ENCODE peak calls at places on chromosomes 6 and 20, in six cellular contexts. F is neural crest cell, G is mammary epithelial cell, I is heart left ventricle, M is B cell, A is lower leg skin. R is an unnamed sample.

GRCh38 chr6:152124432-152125074 is 317.1 kb downstream of the ESR1 start:
- DNase-seq in F (no peak), G (peak; percentile 49), A (no peak), I (no peak), M (peak; percentile 51), R (peak; percentile 62)

GRCh38 chr6:129281173-129281796 is 398.3 kb downstream of the LAMA2 start:
- DNase-seq in I (no peak), G (no peak), M (no peak), A (no peak), F (no peak), R (no peak)

GRCh38 chr20:39855799-39856198 is 833.2 kb downstream of the MAFB start:
- DNase-seq in I (no peak), M (no peak), F (no peak), G (no peak), A (no peak), R (no peak)

GRCh38 chr6:165844232-165844631 is 181.2 kb upstream of the PDE10A start:
- DNase-seq in A (no peak), G (no peak), F (no peak), M (no peak), I (no peak), R (no peak)

GRCh38 chr20:33162753-33163152 is 5.2 kb upstream of the BPIFA2 start:
- DNase-seq in A (no peak), I (no peak), M (no peak), G (no peak), F (no peak), R (peak; percentile 34)

GRCh38 chr6:42294759-42295158 is 77.1 kb upstream of the MRPS10 start:
- DNase-seq in F (no peak), A (no peak), M (no peak), G (peak; percentile 98), I (no peak), R (no peak)

GRCh38 chr6:159821726-159822125 is 21.6 kb downstream of the PNLDC1 start:
- DNase-seq in I (no peak), A (no peak), M (no peak), G (no peak), F (no peak), R (no peak)

GRCh38 chr6:31541059-31541657 is 645 bp downstream of the DDX39B start:
- DNase-seq in A (peak; percentile 64), M (peak; percentile 51), F (no peak), G (peak; percentile 69), I (peak; percentile 48), R (peak; percentile 60)

GRCh38 chr6:53694800-53695394 is 29.3 kb upstream of the KLHL31 start:
- DNase-seq in M (no peak), A (no peak), I (no peak), G (no peak), F (no peak), R (no peak)

GRCh38 chr6:33929575-33930288 is 125.9 kb upstream of the MLN start:
- DNase-seq in G (no peak), M (no peak), I (no peak), A (no peak), F (no peak), R (no peak)

GRCh38 chr20:8983478-8984345 is 85.2 kb upstream of the PLCB4 start:
- DNase-seq in I (no peak), M (no peak), G (no peak), F (no peak), A (no peak), R (no peak)

GRCh38 chr6:155586036-155586557 is 130.5 kb upstream of the NOX3 start:
- DNase-seq in F (no peak), G (no peak), M (no peak), A (no peak), I (no peak), R (no peak)

GRCh38 chr6:79040083-79040482 is 38.0 kb downstream of the PHIP start:
- DNase-seq in M (no peak), I (no peak), A (no peak), G (peak; percentile 9), F (no peak), R (peak; percentile 37)

GRCh38 chr6:5677219-5678000 is 329.3 kb downstream of the NRN1 start:
- DNase-seq in F (no peak), A (no peak), M (no peak), G (peak; percentile 33), I (no peak), R (no peak)

GRCh38 chr6:135250751-135251356 is 69.7 kb downstream of the MYB start:
- DNase-seq in I (no peak), A (no peak), F (no peak), G (no peak), M (no peak), R (no peak)

GRCh38 chr20:10561302-10561701 is 112.5 kb downstream of the JAG1 start:
- DNase-seq in I (no peak), A (no peak), F (no peak), M (no peak), G (no peak), R (no peak)

GRCh38 chr6:123323419-123324329 is 313.1 kb downstream of the TRDN start:
- DNase-seq in A (no peak), I (no peak), G (peak; percentile 2), F (no peak), M (no peak), R (no peak)

GRCh38 chr6:49464691-49465090 is 1.5 kb downstream of the CENPQ start:
- DNase-seq in F (no peak), G (no peak), M (no peak), I (no peak), A (no peak), R (no peak)

GRCh38 chr6:142235247-142235646 is 66.6 kb upstream of the ADGRG6 start:
- DNase-seq in M (no peak), I (no peak), A (no peak), F (no peak), G (no peak), R (no peak)

GRCh38 chr6:74357329-74357728 is 661.3 kb downstream of the CD109 start:
- DNase-seq in I (no peak), A (no peak), G (no peak), F (no peak), M (no peak), R (no peak)

GRCh38 chr6:161921602-161922400 is 647.9 kb upstream of the AGPAT4 start:
- DNase-seq in G (no peak), I (no peak), M (no peak), F (no peak), A (no peak), R (no peak)

GRCh38 chr20:20761302-20761701 is 48.9 kb upstream of the RALGAPA2 start:
- DNase-seq in F (no peak), I (no peak), A (no peak), G (no peak), M (no peak), R (no peak)

GRCh38 chr20:36173451-36173933 is 19.0 kb downstream of the EPB41L1 start:
- DNase-seq in A (no peak), F (peak; percentile 82), G (no peak), I (peak; percentile 23), M (no peak), R (no peak)

GRCh38 chr6:126444874-126445273 is 105.0 kb downstream of the CENPW start:
- DNase-seq in M (no peak), F (no peak), G (no peak), I (no peak), A (no peak), R (no peak)

GRCh38 chr6:107714104-107714503 is 110.0 kb downstream of the SCML4 start:
- DNase-seq in F (no peak), A (no peak), I (no peak), G (no peak), M (no peak), R (no peak)

GRCh38 chr6:129140571-129140970 is 257.6 kb downstream of the LAMA2 start:
- DNase-seq in A (peak; percentile 50), G (no peak), M (no peak), I (no peak), F (no peak), R (no peak)

GRCh38 chr6:2245954-2246863 is 804 bp upstream of the GMDS start:
- DNase-seq in G (peak; percentile 82), I (peak; percentile 53), A (peak; percentile 42), F (no peak), M (peak; percentile 33), R (peak; percentile 39)

GRCh38 chr6:21740719-21741118 is 147.2 kb downstream of the SOX4 start:
- DNase-seq in M (no peak), I (no peak), F (no peak), A (no peak), G (no peak), R (no peak)

DNA sequence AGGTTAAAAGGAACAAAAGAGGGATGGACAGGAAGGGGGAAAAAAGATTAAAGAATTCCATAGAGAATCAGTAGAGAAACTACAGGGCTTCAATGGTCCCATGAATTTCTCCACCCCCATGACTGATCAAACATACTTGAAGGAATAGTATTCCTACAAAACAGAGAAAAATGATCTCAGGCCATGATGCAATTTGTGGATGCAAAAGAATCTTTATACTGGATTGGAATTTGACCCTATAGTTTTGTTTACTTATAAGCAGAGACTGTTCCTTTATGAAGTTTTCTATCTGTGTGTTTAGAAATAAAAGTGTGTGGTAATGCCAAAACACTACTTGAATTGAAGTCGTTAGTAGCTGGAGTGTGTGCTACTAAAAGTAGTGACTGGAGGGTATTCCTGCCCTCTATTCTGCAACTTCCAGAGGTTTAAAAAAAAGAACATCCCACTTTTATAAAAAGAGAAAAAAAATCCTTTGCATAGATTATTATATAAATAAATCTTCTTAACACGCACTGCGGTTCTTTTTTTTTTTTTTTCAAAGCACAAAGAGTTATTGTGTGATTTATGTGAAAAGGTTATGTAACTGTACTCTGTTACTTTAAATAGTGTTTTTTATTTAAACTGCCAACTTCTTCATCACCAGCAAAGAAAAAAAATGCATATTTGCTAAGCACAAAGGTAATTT is 214.4 kb upstream of the CITED2 start:
- DNase-seq in G (no peak), F (no peak), M (no peak), A (no peak), I (no peak), R (no peak)
- TF ChIP-seq CTCF in G (no peak), F (no peak), M (no peak), A (no peak), I (no peak), R (no peak)

GRCh38 chr6:29813809-29814208 is 13.8 kb upstream of the HLA-G start:
- DNase-seq in M (no peak), G (peak; percentile 86), I (no peak), A (no peak), F (no peak), R (no peak)
- TF ChIP-seq CTCF in M (no peak), G (no peak), I (no peak), A (no peak), F (no peak), R (no peak)

DNA sequence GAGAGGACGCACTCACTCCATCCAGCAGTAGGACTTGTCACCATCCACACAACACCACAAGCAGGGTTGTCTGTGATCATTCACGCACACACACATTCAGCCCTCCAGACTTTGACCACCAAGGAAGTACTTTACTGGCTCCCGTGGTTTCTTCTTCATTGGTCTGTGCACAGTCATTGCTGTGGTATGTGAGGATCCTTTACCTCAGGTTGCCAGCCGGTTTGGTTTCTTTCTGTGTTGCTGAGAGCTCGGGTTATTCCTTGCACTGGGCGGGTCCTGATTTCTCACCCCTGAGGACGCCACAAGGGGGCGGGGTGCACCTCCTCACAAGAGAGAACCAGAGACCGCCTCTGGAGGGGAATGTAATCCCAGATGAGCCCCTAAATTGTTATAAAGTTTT is 11.2 kb downstream of the SLC35A1 start:
- DNase-seq in M (no peak), F (peak; percentile 41), A (no peak), I (no peak), G (peak; percentile 64), R (no peak)
- TF ChIP-seq CTCF in M (no peak), F (peak; percentile 52), A (no peak), I (peak; percentile 6), G (no peak), R (no peak)

GRCh38 chr20:22687676-22688360 is 103.4 kb upstream of the FOXA2 start:
- DNase-seq in I (no peak), A (no peak), M (no peak), G (no peak), F (no peak), R (no peak)
- TF ChIP-seq CTCF in I (no peak), A (no peak), M (no peak), G (no peak), F (no peak), R (no peak)

GRCh38 chr20:57469418-57470211 is 55.3 kb downstream of the CTCFL start:
- DNase-seq in G (no peak), I (peak; percentile 58), A (no peak), M (no peak), F (no peak), R (no peak)
- TF ChIP-seq CTCF in G (no peak), I (no peak), A (no peak), M (no peak), F (no peak), R (no peak)